ENCODE peak calls at places on chromosome 16, in ten cellular contexts. Q is heart left ventricle, I is stomach, C is NB4, E is AG09309, O is Calu3, X is left ventricle myocardium inferior, L is astrocyte of the spinal cord, D is A673, F is HFFc6. J is an unnamed sample.
A peak's percentile ranks its signal among the peaks of the same experiment; 100 is the strongest.

GRCh38 chr16:1193143-1193824 is 31.8 kb downstream of the TPSG1 start:
- DNase-seq in Q (no peak), F (no peak), L (no peak), D (peak; percentile 57), C (peak; percentile 17), I (no peak), E (no peak), O (peak; percentile 65), X (no peak), J (no peak)

GRCh38 chr16:84582958-84583516 is 34.8 kb downstream of the COTL1 start:
- DNase-seq in Q (no peak), E (no peak), O (no peak), C (no peak), D (no peak), I (no peak), L (peak; percentile 85), F (peak; percentile 52), X (no peak), J (no peak)

GRCh38 chr16:11315499-11315898 is 29.8 kb upstream of the RMI2 start:
- DNase-seq in F (peak; percentile 28), X (no peak), D (peak; percentile 71), L (peak; percentile 96), I (no peak), E (no peak), O (no peak), Q (no peak), C (no peak), J (no peak)

GRCh38 chr16:50614956-50615727 is 66.0 kb downstream of the SNX20 start:
- DNase-seq in C (no peak), L (no peak), Q (no peak), X (no peak), O (no peak), D (no peak), F (no peak), I (no peak), E (no peak), J (no peak)

GRCh38 chr16:66551362-66551761 is 1.0 kb upstream of the CKLF start:
- DNase-seq in O (peak; percentile 70), D (peak; percentile 78), F (no peak), I (no peak), L (no peak), X (no peak), C (peak; percentile 88), Q (no peak), E (no peak), J (peak; percentile 63)

GRCh38 chr16:75265911-75266701 is 14.7 kb upstream of the BCAR1 start:
- DNase-seq in D (peak; percentile 58), F (no peak), O (peak; percentile 89), L (peak; percentile 51), C (no peak), Q (peak; percentile 78), I (peak; percentile 89), X (peak; percentile 75), E (no peak), J (peak; percentile 96)

GRCh38 chr16:76386784-76387183 is 109.6 kb downstream of the CNTNAP4 start:
- DNase-seq in E (no peak), O (no peak), L (peak; percentile 44), C (peak; percentile 40), I (no peak), F (no peak), X (no peak), Q (no peak), D (peak; percentile 3), J (no peak)

GRCh38 chr16:89378947-89379771 is 111.2 kb downstream of the ANKRD11 start:
- DNase-seq in E (no peak), O (no peak), I (no peak), X (no peak), C (no peak), D (no peak), Q (no peak), F (no peak), L (no peak), J (no peak)

GRCh38 chr16:55470533-55471371 is 8.2 kb upstream of the MMP2 start:
- DNase-seq in X (no peak), F (peak; percentile 35), I (peak; percentile 49), Q (no peak), L (peak; percentile 68), C (peak; percentile 31), O (peak; percentile 11), E (peak; percentile 57), D (peak; percentile 81), J (no peak)

GRCh38 chr16:19709381-19710136 is 8.5 kb downstream of the KNOP1 start:
- DNase-seq in C (no peak), X (no peak), O (no peak), D (no peak), Q (no peak), L (no peak), I (no peak), E (no peak), F (no peak), J (no peak)

GRCh38 chr16:55572439-55572838 is 6.0 kb downstream of the CAPNS2 start:
- DNase-seq in I (no peak), L (no peak), C (no peak), E (no peak), F (no peak), D (no peak), Q (no peak), X (no peak), O (no peak), J (no peak)

GRCh38 chr16:14198603-14199002 is 127.5 kb downstream of the MRTFB start:
- DNase-seq in X (no peak), E (no peak), L (no peak), O (no peak), F (no peak), Q (no peak), C (no peak), I (no peak), D (no peak), J (no peak)

GRCh38 chr16:14198012-14198411 is 126.9 kb downstream of the MRTFB start:
- DNase-seq in F (no peak), L (no peak), O (no peak), I (no peak), C (no peak), D (no peak), Q (no peak), E (no peak), X (no peak), J (no peak)

GRCh38 chr16:14202095-14202494 is 131.0 kb downstream of the MRTFB start:
- DNase-seq in F (no peak), D (no peak), O (no peak), C (no peak), L (no peak), I (no peak), Q (no peak), X (no peak), E (no peak), J (no peak)

GRCh38 chr16:14199199-14199598 is 128.1 kb downstream of the MRTFB start:
- DNase-seq in L (no peak), I (no peak), Q (no peak), X (no peak), C (no peak), F (no peak), E (no peak), O (no peak), D (no peak), J (no peak)

GRCh38 chr16:14199624-14200023 is 128.5 kb downstream of the MRTFB start:
- DNase-seq in E (no peak), O (no peak), X (no peak), F (peak; percentile 10), C (no peak), L (peak; percentile 44), I (no peak), D (no peak), Q (no peak), J (no peak)
- TF ChIP-seq CTCF in E (no peak), O (no peak), X (no peak), F (no peak), C (no peak), L (no peak), I (no peak), D (no peak), Q (no peak), J (no peak)

GRCh38 chr16:2785101-2785991 is 2.0 kb downstream of the PRSS33 start:
- DNase-seq in Q (no peak), O (peak; percentile 41), L (no peak), C (peak; percentile 33), F (no peak), D (no peak), I (no peak), E (no peak), X (no peak), J (no peak)
- TF ChIP-seq CTCF in Q (no peak), O (peak; percentile 81), L (no peak), C (peak; percentile 33), F (peak; percentile 35), D (peak; percentile 46), I (no peak), E (peak; percentile 11), X (no peak), J (peak; percentile 5)

DNA sequence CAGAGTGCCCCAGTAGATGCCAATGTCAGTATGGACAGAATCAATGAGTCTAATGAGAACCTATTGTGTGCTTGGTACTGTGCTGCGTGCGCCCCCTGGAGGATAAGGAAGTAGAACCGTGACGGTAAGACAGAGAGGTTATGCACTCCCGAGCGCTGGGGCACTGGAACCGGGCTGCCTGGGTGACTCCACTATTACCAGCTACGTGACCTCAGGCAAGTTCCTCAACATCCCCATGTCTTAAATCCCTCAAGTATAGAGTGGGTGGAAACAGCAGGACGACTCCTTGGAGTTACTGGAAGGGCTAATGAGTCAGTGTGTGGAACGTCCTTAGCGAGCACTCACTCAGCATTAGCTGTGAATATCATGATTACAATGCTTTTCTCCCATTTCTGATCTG is 16.2 kb downstream of the CHST4 start:
- DNase-seq in C (peak; percentile 77), O (peak; percentile 79), I (peak; percentile 48), Q (no peak), F (no peak), D (peak; percentile 72), X (peak; percentile 18), E (no peak), L (no peak), J (no peak)
- TF ChIP-seq CTCF in C (peak; percentile 88), O (peak; percentile 92), I (no peak), Q (peak; percentile 48), F (peak; percentile 78), D (peak; percentile 93), X (peak; percentile 47), E (peak; percentile 58), L (peak; percentile 54), J (peak; percentile 77)

GRCh38 chr16:86044881-86045600 is 146.1 kb downstream of the IRF8 start:
- DNase-seq in Q (no peak), I (peak; percentile 67), X (no peak), D (no peak), O (no peak), F (no peak), L (no peak), C (no peak), E (no peak), J (no peak)

GRCh38 chr16:86042996-86043725 is 144.2 kb downstream of the IRF8 start:
- DNase-seq in I (no peak), D (no peak), F (no peak), L (no peak), Q (no peak), X (no peak), C (no peak), E (no peak), O (no peak), J (no peak)

GRCh38 chr16:86045601-86045971 is 146.6 kb downstream of the IRF8 start:
- DNase-seq in F (no peak), D (no peak), L (no peak), Q (no peak), I (no peak), E (no peak), C (no peak), O (no peak), X (no peak), J (no peak)

GRCh38 chr16:86046026-86046713 is 147.2 kb downstream of the IRF8 start:
- DNase-seq in I (no peak), X (no peak), Q (no peak), O (no peak), F (no peak), D (no peak), L (no peak), E (no peak), C (no peak), J (no peak)

GRCh38 chr16:86044241-86044671 is 145.3 kb downstream of the IRF8 start:
- DNase-seq in O (peak; percentile 67), D (peak; percentile 64), X (no peak), I (peak; percentile 31), F (peak; percentile 15), C (peak; percentile 78), L (peak; percentile 22), Q (no peak), E (no peak), J (peak; percentile 73)
- TF ChIP-seq CTCF in O (peak; percentile 65), D (peak; percentile 83), X (peak; percentile 55), I (no peak), F (peak; percentile 87), C (peak; percentile 88), L (peak; percentile 70), Q (peak; percentile 44), E (peak; percentile 56), J (peak; percentile 63)